ENCODE peak calls at places on chromosome 9, in four cellular contexts. T is HepG2, R is H1, S is HCT116. Y is an unnamed sample.

GRCh38 chr9:12989669-12990068 is 214.8 kb downstream of the LURAP1L start:
- DNase-seq in R (no peak), S (no peak), T (no peak), Y (no peak)

GRCh38 chr9:35733109-35733541 is 659 bp downstream of the CREB3 start:
- DNase-seq in T (peak; percentile 60), S (peak; percentile 79), R (peak; percentile 65), Y (peak; percentile 69)

GRCh38 chr9:73577867-73578266 is 426.2 kb downstream of the ANXA1 start:
- DNase-seq in R (no peak), S (no peak), T (no peak), Y (no peak)

GRCh38 chr9:69647804-69648203 is 24.4 kb downstream of the APBA1 start:
- DNase-seq in R (no peak), T (no peak), S (no peak), Y (no peak)

GRCh38 chr9:596701-597100 is 244.8 kb upstream of the DMRT1 start:
- DNase-seq in R (no peak), S (no peak), T (no peak), Y (no peak)

GRCh38 chr9:71549023-71549422 is 219.3 kb downstream of the CEMIP2 start:
- DNase-seq in S (no peak), R (no peak), T (no peak), Y (no peak)

GRCh38 chr9:111825468-111826145 is 30.9 kb upstream of the SHOC1 start:
- DNase-seq in R (no peak), S (no peak), T (no peak), Y (no peak)

GRCh38 chr9:112755675-112756074 is 5.1 kb downstream of the SNX30 start:
- DNase-seq in R (no peak), T (no peak), S (no peak), Y (no peak)

GRCh38 chr9:127778280-127779135 is at the start of gene SH2D3C:
- DNase-seq in S (no peak), T (no peak), R (no peak), Y (no peak)

GRCh38 chr9:128027166-128027539 is 40.0 kb downstream of the NAIF1 start:
- DNase-seq in S (no peak), T (no peak), R (no peak), Y (no peak)

GRCh38 chr9:93301291-93301811 is 117.4 kb downstream of the WNK2 start:
- DNase-seq in T (no peak), S (no peak), R (peak; percentile 43), Y (no peak)

GRCh38 chr9:81411961-81412360 is 277.4 kb downstream of the TLE1 start:
- DNase-seq in R (no peak), S (no peak), T (no peak), Y (no peak)

GRCh38 chr9:15306068-15306756 is 804 bp downstream of the TTC39B start:
- DNase-seq in T (peak; percentile 59), S (no peak), R (peak; percentile 74), Y (no peak)

GRCh38 chr9:33024126-33024965 is 727 bp upstream of the DNAJA1 start:
- DNase-seq in T (peak; percentile 16), R (no peak), S (peak; percentile 12), Y (no peak)

GRCh38 chr9:2722715-2723114 is 5.4 kb downstream of the KCNV2 start:
- DNase-seq in R (no peak), T (peak; percentile 7), S (no peak), Y (no peak)

GRCh38 chr9:35510745-35511428 is 21.0 kb downstream of the RUSC2 start:
- DNase-seq in S (peak; percentile 73), R (no peak), T (peak; percentile 88), Y (no peak)

GRCh38 chr9:83069651-83070050 is 6.7 kb upstream of the RASEF start:
- DNase-seq in T (no peak), R (no peak), S (no peak), Y (no peak)

GRCh38 chr9:115341401-115341800 is 223.4 kb upstream of the TNC start:
- DNase-seq in T (no peak), R (no peak), S (no peak), Y (no peak)

GRCh38 chr9:128894764-128895163 is 12.8 kb downstream of the LRRC8A start:
- DNase-seq in R (no peak), T (no peak), S (no peak), Y (no peak)

GRCh38 chr9:114364528-114365041 is 23.2 kb downstream of the AKNA start:
- DNase-seq in T (no peak), R (no peak), S (no peak), Y (no peak)

DNA sequence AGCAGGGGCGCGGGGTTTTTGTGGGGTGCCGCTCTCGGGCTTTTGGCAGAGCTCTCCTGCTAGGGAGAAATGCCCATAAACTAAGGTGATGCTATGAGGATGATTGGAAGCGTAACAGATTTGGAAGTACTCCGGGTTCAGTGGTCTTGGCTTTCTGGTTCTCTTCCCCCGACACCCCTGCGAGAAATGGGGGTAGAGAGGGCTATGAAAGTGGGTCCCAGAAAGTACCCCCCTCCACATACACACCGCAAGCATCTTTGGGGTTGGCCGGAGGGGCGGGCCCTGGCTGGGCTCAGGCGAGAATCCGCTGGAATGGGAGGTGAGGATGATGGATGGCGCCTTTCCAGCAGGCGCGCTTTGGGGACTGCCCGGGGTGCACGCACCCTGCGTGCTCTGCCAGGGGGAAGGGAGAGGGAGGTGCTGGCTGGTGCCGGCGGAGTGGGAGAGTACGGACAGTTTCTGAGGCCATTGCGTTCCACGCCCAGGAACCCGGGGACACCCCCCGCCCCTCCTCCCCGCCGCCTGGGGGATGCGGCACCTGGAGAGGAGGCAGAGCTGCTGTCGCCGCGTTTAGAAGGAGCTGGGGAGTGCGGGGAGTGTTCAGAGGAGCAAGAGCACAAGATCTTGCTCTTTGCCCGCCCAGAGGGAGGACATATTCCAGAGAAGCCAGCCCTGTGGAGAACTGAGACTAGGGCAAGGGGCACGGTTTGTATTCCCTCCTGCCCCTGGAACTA is 1.9 kb downstream of the PCSK5 start:
- DNase-seq in R (peak; percentile 70), T (no peak), S (no peak), Y (no peak)
- H3K9ac ChIP-seq in R (no peak overlapping the region), T (no peak overlapping the region), S (no peak overlapping the region), Y (peak overlapping the region; percentile 89)

DNA sequence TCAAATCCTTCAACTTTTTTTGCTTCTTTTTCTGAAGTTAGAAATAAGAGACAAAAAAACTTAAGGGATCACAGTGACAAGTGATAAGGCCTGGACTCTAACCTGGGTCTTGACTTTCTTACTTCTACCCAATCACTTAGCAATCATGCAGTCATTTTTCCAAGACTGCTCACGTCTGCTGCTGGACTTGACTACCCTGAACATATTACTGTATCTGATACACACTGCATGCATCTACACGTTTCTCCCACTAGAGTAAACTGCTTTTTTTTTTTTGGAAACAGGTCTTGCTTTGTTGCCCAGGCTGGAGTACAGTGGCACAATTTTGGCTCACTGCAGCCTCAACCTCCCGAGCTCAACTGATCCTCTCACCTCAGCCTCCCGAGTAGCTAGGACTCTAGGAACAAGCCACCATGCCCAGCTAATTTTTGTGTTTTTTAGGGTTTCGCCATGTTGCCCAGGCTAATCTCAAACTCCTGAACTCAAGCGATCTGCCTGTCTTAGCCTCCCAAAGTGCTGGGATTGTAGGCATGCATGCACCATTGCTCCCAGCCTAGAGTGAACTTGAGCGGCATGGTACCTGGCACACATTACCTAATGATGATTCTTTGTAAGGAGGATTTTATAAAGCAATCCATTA is 7.4 kb downstream of the PLIN2 start:
- DNase-seq in R (no peak), T (no peak), S (no peak), Y (no peak)
- H3K4me1 ChIP-seq in R (no peaks in the 10 kb centered on the region), T (peaks cover 92% of the 10 kb centered on the region), S (peaks cover 29% of the 10 kb centered on the region), Y (no peaks in the 10 kb centered on the region)

GRCh38 chr9:96169488-96169887 is 132.5 kb downstream of the HSD17B3 start:
- DNase-seq in T (peak; percentile 24), R (peak; percentile 70), S (no peak), Y (peak; percentile 65)
- TF ChIP-seq ZNF274 in T (no peak), R (no peak), S (no peak), Y (no peak)

DNA sequence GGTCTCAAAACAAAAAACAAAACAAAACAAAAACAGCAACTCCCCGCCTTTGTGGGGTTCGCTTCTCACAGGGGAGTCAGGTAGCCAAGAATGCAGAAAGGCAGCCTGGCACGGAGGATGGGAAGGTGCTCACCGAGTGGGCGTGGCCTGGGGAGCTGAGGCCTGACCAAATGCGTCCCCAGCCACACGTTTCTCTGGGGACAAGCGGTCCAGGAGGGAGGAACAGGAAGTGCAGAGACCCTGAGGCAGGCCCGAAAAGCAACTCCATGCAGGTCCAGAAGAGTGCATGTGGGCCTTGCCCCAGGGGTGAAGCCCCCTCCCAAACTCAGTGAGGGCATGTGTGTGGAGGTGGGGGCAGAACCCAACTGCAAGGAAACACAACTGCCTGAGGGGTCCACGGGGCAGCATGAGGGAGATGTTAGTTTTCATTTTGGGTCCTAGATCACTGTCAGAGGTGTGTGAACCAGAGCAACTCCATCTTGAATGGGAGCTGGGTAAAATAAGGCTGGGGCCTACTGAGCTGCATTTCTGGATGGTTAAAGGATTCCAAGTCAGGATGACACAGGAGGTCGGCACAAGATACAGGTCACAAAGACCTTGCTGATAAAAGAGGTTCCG is 2.6 kb upstream of the UAP1L1 start:
- DNase-seq in R (no peak), T (no peak), S (no peak), Y (no peak)
- H3K9ac ChIP-seq in R (no peak overlapping the region), T (no peak overlapping the region), S (no peak overlapping the region), Y (no peak overlapping the region)

GRCh38 chr9:134622896-134623407 is 18.7 kb upstream of the COL5A1 start:
- DNase-seq in T (no peak), S (no peak), R (no peak), Y (no peak)

GRCh38 chr9:134623408-134624066 is 18.1 kb upstream of the COL5A1 start:
- DNase-seq in S (no peak), R (no peak), T (no peak), Y (no peak)

GRCh38 chr9:134620751-134621557 is 20.6 kb upstream of the COL5A1 start:
- DNase-seq in S (no peak), R (peak; percentile 23), T (no peak), Y (no peak)

GRCh38 chr9:134619983-134620612 is 21.5 kb upstream of the COL5A1 start:
- DNase-seq in T (no peak), S (no peak), R (peak; percentile 38), Y (no peak)

GRCh38 chr9:134621558-134622110 is 20.0 kb upstream of the COL5A1 start:
- DNase-seq in R (no peak), T (no peak), S (no peak), Y (no peak)
- H3K4me1 ChIP-seq in R (peaks cover 9% of the 10 kb centered on the region), T (no peaks in the 10 kb centered on the region), S (peaks cover 15% of the 10 kb centered on the region), Y (peaks cover 42% of the 10 kb centered on the region)

DNA sequence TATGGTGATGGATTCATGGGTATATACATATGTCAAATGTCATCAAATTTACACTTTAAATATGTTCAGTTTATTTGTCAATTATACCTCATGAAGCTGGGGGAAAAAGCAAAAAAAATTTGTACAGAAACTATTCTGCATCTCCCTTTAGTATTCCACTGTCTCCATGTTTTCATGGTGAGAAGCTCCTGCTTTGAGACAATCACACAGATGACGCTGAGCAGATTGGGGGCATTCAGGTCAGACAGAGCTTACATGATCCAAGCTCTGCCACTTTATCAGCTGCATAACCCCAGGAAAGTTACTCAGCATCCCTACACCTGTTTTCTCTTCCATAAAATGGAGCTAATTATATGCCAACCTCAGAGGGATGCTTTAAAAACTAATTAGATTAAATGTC is 101.6 kb downstream of the PLPPR1 start:
- DNase-seq in S (no peak), T (no peak), R (no peak), Y (no peak)
- TF ChIP-seq ZNF274 in S (no peak), T (no peak), R (no peak), Y (no peak)

DNA sequence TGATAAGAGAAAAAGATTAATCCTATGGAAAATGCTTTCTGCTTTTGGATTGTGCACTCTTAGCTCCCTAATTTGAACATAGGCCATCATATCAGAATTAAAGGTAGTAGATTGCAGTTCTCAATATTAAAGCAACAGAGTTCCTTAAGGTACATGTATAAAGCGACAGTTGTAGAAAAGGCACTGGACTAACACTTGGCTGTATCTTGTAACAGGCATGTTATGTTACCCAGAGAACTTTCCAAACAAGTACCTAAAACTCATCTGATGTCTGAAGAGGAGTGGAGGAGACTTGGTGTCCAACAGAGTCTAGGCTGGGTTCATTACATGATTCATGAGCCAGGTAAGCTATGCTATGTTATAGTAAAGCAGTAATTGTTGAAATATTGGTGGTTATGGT is 3.3 kb upstream of the SECISBP2 start:
- DNase-seq in S (no peak), R (no peak), T (no peak), Y (no peak)
- H3K9ac ChIP-seq in S (peak overlapping the region; percentile 39), R (peak overlapping the region; percentile 9), T (peak overlapping the region; percentile 97), Y (peak overlapping the region; percentile 94)